ENCODE peak calls at places on chromosomes 16 and 17, in seven cellular contexts. One of them, this sample, is unnamed.

GRCh38 chr17:60327122-60327869 is 64.6 kb downstream of the USP32 start:
- DNase-seq in stimulated activated CD8-positive, alpha-beta memory T cell treated with anti-CD3 and anti-CD28 coated beads, Interleukin-7, amount 100 ng/mL, for 1 hour: no peak
- DNase-seq in cardiac fibroblast: no peak
- DNase-seq in NCI-H187: no peak
- DNase-seq in H54: no peak
- DNase-seq in PC-9: no peak
- DNase-seq in heart right ventricle: no peak
- DNase-seq in this sample: peak; percentile 30

GRCh38 chr16:56352351-56353053 is 72.8 kb downstream of the AMFR start:
- DNase-seq in stimulated activated CD8-positive, alpha-beta memory T cell treated with anti-CD3 and anti-CD28 coated beads, Interleukin-7, amount 100 ng/mL, for 1 hour: no peak
- DNase-seq in cardiac fibroblast: no peak
- DNase-seq in NCI-H187: no peak
- DNase-seq in H54: no peak
- DNase-seq in PC-9: no peak
- DNase-seq in heart right ventricle: no peak
- DNase-seq in this sample: no peak

GRCh38 chr16:70395345-70395901 is 43.5 kb downstream of the ST3GAL2 start:
- DNase-seq in stimulated activated CD8-positive, alpha-beta memory T cell treated with anti-CD3 and anti-CD28 coated beads, Interleukin-7, amount 100 ng/mL, for 1 hour: peak; percentile 41
- DNase-seq in cardiac fibroblast: peak; percentile 57
- DNase-seq in NCI-H187: no peak
- DNase-seq in H54: peak; percentile 56
- DNase-seq in PC-9: peak; percentile 78
- DNase-seq in heart right ventricle: peak; percentile 76
- DNase-seq in this sample: peak; percentile 77

GRCh38 chr16:18804540-18804939 is 3.2 kb upstream of the ARL6IP1 start:
- DNase-seq in stimulated activated CD8-positive, alpha-beta memory T cell treated with anti-CD3 and anti-CD28 coated beads, Interleukin-7, amount 100 ng/mL, for 1 hour: no peak
- DNase-seq in cardiac fibroblast: no peak
- DNase-seq in NCI-H187: no peak
- DNase-seq in H54: no peak
- DNase-seq in PC-9: no peak
- DNase-seq in heart right ventricle: no peak
- DNase-seq in this sample: no peak

GRCh38 chr17:4711671-4712111 is 1.3 kb downstream of the ARRB2 start:
- DNase-seq in stimulated activated CD8-positive, alpha-beta memory T cell treated with anti-CD3 and anti-CD28 coated beads, Interleukin-7, amount 100 ng/mL, for 1 hour: no peak
- DNase-seq in cardiac fibroblast: no peak
- DNase-seq in NCI-H187: no peak
- DNase-seq in H54: no peak
- DNase-seq in PC-9: no peak
- DNase-seq in heart right ventricle: no peak
- DNase-seq in this sample: no peak

GRCh38 chr17:73020110-73020509 is 72.4 kb downstream of the SLC39A11 start:
- DNase-seq in stimulated activated CD8-positive, alpha-beta memory T cell treated with anti-CD3 and anti-CD28 coated beads, Interleukin-7, amount 100 ng/mL, for 1 hour: no peak
- DNase-seq in cardiac fibroblast: no peak
- DNase-seq in NCI-H187: no peak
- DNase-seq in H54: no peak
- DNase-seq in PC-9: no peak
- DNase-seq in heart right ventricle: no peak
- DNase-seq in this sample: no peak

GRCh38 chr16:19093631-19094541 is 19.9 kb upstream of the ITPRIPL2 start:
- DNase-seq in stimulated activated CD8-positive, alpha-beta memory T cell treated with anti-CD3 and anti-CD28 coated beads, Interleukin-7, amount 100 ng/mL, for 1 hour: no peak
- DNase-seq in cardiac fibroblast: no peak
- DNase-seq in NCI-H187: no peak
- DNase-seq in H54: no peak
- DNase-seq in PC-9: no peak
- DNase-seq in heart right ventricle: no peak
- DNase-seq in this sample: no peak

GRCh38 chr16:58027341-58028167 is 2.0 kb downstream of the MMP15 start:
- DNase-seq in stimulated activated CD8-positive, alpha-beta memory T cell treated with anti-CD3 and anti-CD28 coated beads, Interleukin-7, amount 100 ng/mL, for 1 hour: no peak
- DNase-seq in cardiac fibroblast: no peak
- DNase-seq in NCI-H187: no peak
- DNase-seq in H54: no peak
- DNase-seq in PC-9: peak; percentile 65
- DNase-seq in heart right ventricle: peak; percentile 72
- DNase-seq in this sample: peak; percentile 47

GRCh38 chr16:12459401-12459791 is 344.3 kb downstream of the CPPED1 start:
- DNase-seq in stimulated activated CD8-positive, alpha-beta memory T cell treated with anti-CD3 and anti-CD28 coated beads, Interleukin-7, amount 100 ng/mL, for 1 hour: no peak
- DNase-seq in cardiac fibroblast: no peak
- DNase-seq in NCI-H187: no peak
- DNase-seq in H54: no peak
- DNase-seq in PC-9: no peak
- DNase-seq in heart right ventricle: peak; percentile 29
- DNase-seq in this sample: no peak

GRCh38 chr17:58415371-58416055 is 1.8 kb downstream of the RNF43 start:
- DNase-seq in stimulated activated CD8-positive, alpha-beta memory T cell treated with anti-CD3 and anti-CD28 coated beads, Interleukin-7, amount 100 ng/mL, for 1 hour: no peak
- DNase-seq in cardiac fibroblast: no peak
- DNase-seq in NCI-H187: no peak
- DNase-seq in H54: no peak
- DNase-seq in PC-9: no peak
- DNase-seq in heart right ventricle: peak; percentile 16
- DNase-seq in this sample: peak; percentile 51

GRCh38 chr16:12449795-12450194 is 353.9 kb downstream of the CPPED1 start:
- DNase-seq in stimulated activated CD8-positive, alpha-beta memory T cell treated with anti-CD3 and anti-CD28 coated beads, Interleukin-7, amount 100 ng/mL, for 1 hour: no peak
- DNase-seq in cardiac fibroblast: no peak
- DNase-seq in NCI-H187: no peak
- DNase-seq in H54: no peak
- DNase-seq in PC-9: no peak
- DNase-seq in heart right ventricle: no peak
- DNase-seq in this sample: no peak

GRCh38 chr17:61314368-61315078 is 85.1 kb upstream of the TBX2 start:
- DNase-seq in stimulated activated CD8-positive, alpha-beta memory T cell treated with anti-CD3 and anti-CD28 coated beads, Interleukin-7, amount 100 ng/mL, for 1 hour: no peak
- DNase-seq in cardiac fibroblast: peak; percentile 88
- DNase-seq in NCI-H187: no peak
- DNase-seq in H54: no peak
- DNase-seq in PC-9: no peak
- DNase-seq in heart right ventricle: peak; percentile 50
- DNase-seq in this sample: no peak

GRCh38 chr16:11256657-11257130 is 690 bp upstream of the SOCS1 start:
- DNase-seq in stimulated activated CD8-positive, alpha-beta memory T cell treated with anti-CD3 and anti-CD28 coated beads, Interleukin-7, amount 100 ng/mL, for 1 hour: no peak
- DNase-seq in cardiac fibroblast: peak; percentile 54
- DNase-seq in NCI-H187: no peak
- DNase-seq in H54: peak; percentile 68
- DNase-seq in PC-9: peak; percentile 63
- DNase-seq in heart right ventricle: peak; percentile 76
- DNase-seq in this sample: peak; percentile 69

GRCh38 chr16:71882505-71883192 is 1.3 kb downstream of the ZNF821 start:
- DNase-seq in stimulated activated CD8-positive, alpha-beta memory T cell treated with anti-CD3 and anti-CD28 coated beads, Interleukin-7, amount 100 ng/mL, for 1 hour: peak; percentile 53
- DNase-seq in cardiac fibroblast: peak; percentile 79
- DNase-seq in NCI-H187: peak; percentile 24
- DNase-seq in H54: peak; percentile 79
- DNase-seq in PC-9: peak; percentile 54
- DNase-seq in heart right ventricle: no peak
- DNase-seq in this sample: peak; percentile 77

GRCh38 chr17:75774988-75775668 is 9.5 kb upstream of the UNK start:
- DNase-seq in stimulated activated CD8-positive, alpha-beta memory T cell treated with anti-CD3 and anti-CD28 coated beads, Interleukin-7, amount 100 ng/mL, for 1 hour: no peak
- DNase-seq in cardiac fibroblast: peak; percentile 64
- DNase-seq in NCI-H187: peak; percentile 16
- DNase-seq in H54: no peak
- DNase-seq in PC-9: peak; percentile 75
- DNase-seq in heart right ventricle: no peak
- DNase-seq in this sample: no peak

GRCh38 chr17:82568997-82569393 is 49.5 kb downstream of the FOXK2 start:
- DNase-seq in stimulated activated CD8-positive, alpha-beta memory T cell treated with anti-CD3 and anti-CD28 coated beads, Interleukin-7, amount 100 ng/mL, for 1 hour: no peak
- DNase-seq in cardiac fibroblast: peak; percentile 75
- DNase-seq in NCI-H187: no peak
- DNase-seq in H54: no peak
- DNase-seq in PC-9: no peak
- DNase-seq in heart right ventricle: no peak
- DNase-seq in this sample: no peak

GRCh38 chr16:17557480-17557879 is 86.7 kb upstream of the XYLT1 start:
- DNase-seq in stimulated activated CD8-positive, alpha-beta memory T cell treated with anti-CD3 and anti-CD28 coated beads, Interleukin-7, amount 100 ng/mL, for 1 hour: no peak
- DNase-seq in cardiac fibroblast: no peak
- DNase-seq in NCI-H187: no peak
- DNase-seq in H54: no peak
- DNase-seq in PC-9: no peak
- DNase-seq in heart right ventricle: no peak
- DNase-seq in this sample: no peak

GRCh38 chr17:41547378-41547841 is 19.3 kb upstream of the KRT19 start:
- DNase-seq in stimulated activated CD8-positive, alpha-beta memory T cell treated with anti-CD3 and anti-CD28 coated beads, Interleukin-7, amount 100 ng/mL, for 1 hour: no peak
- DNase-seq in cardiac fibroblast: peak; percentile 72
- DNase-seq in NCI-H187: no peak
- DNase-seq in H54: no peak
- DNase-seq in PC-9: no peak
- DNase-seq in heart right ventricle: no peak
- DNase-seq in this sample: peak; percentile 31

GRCh38 chr17:11366451-11366850 is 125.4 kb downstream of the SHISA6 start:
- DNase-seq in stimulated activated CD8-positive, alpha-beta memory T cell treated with anti-CD3 and anti-CD28 coated beads, Interleukin-7, amount 100 ng/mL, for 1 hour: no peak
- DNase-seq in cardiac fibroblast: no peak
- DNase-seq in NCI-H187: no peak
- DNase-seq in H54: no peak
- DNase-seq in PC-9: no peak
- DNase-seq in heart right ventricle: no peak
- DNase-seq in this sample: no peak

This sample was measured in nephron progenitor cell.